ENCODE peak calls at places on chromosome 7, in seven cellular contexts. A is amniotic stem cell; D is T follicular helper cell; C is activated T-cell treated with anti-CD3 and anti-CD28 coated beads, Interleukin-2, amount 50 U/mL, for 1 hour; P is stimulated activated CD4-positive, alpha-beta T cell treated with anti-CD3 and anti-CD28 coated beads, TNF-alpha, amount 100 ng/mL, for 24 hours; L is transverse colon; V is AG09309. W is an unnamed sample.

GRCh38 chr7:42126475-42127231 is 110.4 kb downstream of the GLI3 start:
- DNase-seq in A (no peak), D (no peak), C (no peak), P (no peak), L (no peak), V (no peak), W (no peak)

GRCh38 chr7:45917064-45917463 is 4.0 kb downstream of the IGFBP3 start:
- DNase-seq in A (no peak), D (no peak), C (no peak), P (no peak), L (no peak), V (no peak), W (no peak)

GRCh38 chr7:46029111-46029704 is 108.1 kb upstream of the IGFBP3 start:
- DNase-seq in A (no peak), D (no peak), C (no peak), P (no peak), L (no peak), V (no peak), W (no peak)

GRCh38 chr7:124152859-124153692 is 120.2 kb upstream of the TMEM229A start:
- DNase-seq in A (no peak), D (no peak), C (no peak), P (no peak), L (no peak), V (no peak), W (peak)

GRCh38 chr7:121485457-121486243 is 89.5 kb upstream of the FAM3C start:
- DNase-seq in A (no peak), D (no peak), C (no peak), P (no peak), L (no peak), V (peak), W (no peak)

GRCh38 chr7:158096582-158096981 is 491.0 kb downstream of the PTPRN2 start:
- DNase-seq in A (no peak), D (no peak), C (no peak), P (no peak), L (no peak), V (no peak), W (no peak)

GRCh38 chr7:116542618-116543017 is 17.8 kb downstream of the CAV1 start:
- DNase-seq in A (no peak), D (no peak), C (no peak), P (no peak), L (no peak), V (no peak), W (no peak)

GRCh38 chr7:80618105-80618504 is 20.3 kb upstream of the CD36 start:
- DNase-seq in A (no peak), D (no peak), C (no peak), P (no peak), L (no peak), V (no peak), W (no peak)

GRCh38 chr7:155962191-155962967 is 150.1 kb upstream of the SHH start:
- DNase-seq in A (no peak), D (no peak), C (no peak), P (peak), L (no peak), V (no peak), W (no peak)

GRCh38 chr7:823639-824038 is 8.6 kb upstream of the SUN1 start:
- DNase-seq in A (no peak), D (no peak), C (no peak), P (no peak), L (no peak), V (no peak), W (no peak)

GRCh38 chr7:37346761-37347160 is 101.9 kb downstream of the ELMO1 start:
- DNase-seq in A (no peak), D (no peak), C (no peak), P (no peak), L (no peak), V (no peak), W (peak)

GRCh38 chr7:47852330-47853245 is 95.7 kb downstream of the PKD1L1 start:
- DNase-seq in A (no peak), D (no peak), C (no peak), P (no peak), L (no peak), V (no peak), W (no peak)

GRCh38 chr7:128937271-128937646 is 468 bp upstream of the IRF5 start:
- DNase-seq in A (no peak), D (no peak), C (no peak), P (no peak), L (no peak), V (no peak), W (no peak)

GRCh38 chr7:130909881-130910672 is 176.1 kb upstream of the KLF14 start:
- DNase-seq in A (no peak), D (no peak), C (no peak), P (no peak), L (no peak), V (no peak), W (no peak)

GRCh38 chr7:156034397-156034796 is 222.1 kb upstream of the SHH start:
- DNase-seq in A (no peak), D (no peak), C (no peak), P (no peak), L (no peak), V (no peak), W (no peak)

GRCh38 chr7:127768241-127768640 is 116.2 kb downstream of the SND1 start:
- DNase-seq in A (no peak), D (no peak), C (no peak), P (no peak), L (no peak), V (no peak), W (no peak)

GRCh38 chr7:105990726-105991465 is 27.8 kb downstream of the CDHR3 start:
- DNase-seq in A (no peak), D (no peak), C (no peak), P (no peak), L (no peak), V (no peak), W (no peak)

GRCh38 chr7:142874409-142874808 is 11.1 kb downstream of the TRPV6 start:
- DNase-seq in A (no peak), D (no peak), C (no peak), P (no peak), L (no peak), V (no peak), W (no peak)

GRCh38 chr7:47225387-47226170 is 356.3 kb downstream of the TNS3 start:
- DNase-seq in A (no peak), D (no peak), C (no peak), P (no peak), L (no peak), V (peak), W (no peak)

GRCh38 chr7:50342616-50343114 is 38.1 kb downstream of the IKZF1 start:
- DNase-seq in A (no peak), D (peak), C (peak), P (no peak), L (peak), V (no peak), W (no peak)

W was measured in NCI-H345.